ENCODE peak calls at places on chromosomes 2 and 18, in four cellular contexts. One of them, this sample, is unnamed.

GRCh38 chr18:49581369-49581768 is 19.5 kb downstream of the LIPG start:
- DNase-seq in SK-N-SH: no peak
- DNase-seq in MM.1S: no peak
- DNase-seq in neural progenitor cell: no peak
- DNase-seq in this sample: no peak

GRCh38 chr2:39524756-39525635 is 87.9 kb upstream of the MAP4K3 start:
- DNase-seq in SK-N-SH: no peak
- DNase-seq in MM.1S: no peak
- DNase-seq in neural progenitor cell: no peak
- DNase-seq in this sample: no peak

GRCh38 chr18:65468881-65469280 is 281.9 kb upstream of the CDH7 start:
- DNase-seq in SK-N-SH: no peak
- DNase-seq in MM.1S: no peak
- DNase-seq in neural progenitor cell: no peak
- DNase-seq in this sample: no peak

GRCh38 chr18:2104620-2105462 is 466.5 kb downstream of the METTL4 start:
- DNase-seq in SK-N-SH: peak
- DNase-seq in MM.1S: peak
- DNase-seq in neural progenitor cell: peak
- DNase-seq in this sample: peak

GRCh38 chr2:20182241-20182931 is 42.5 kb downstream of the SDC1 start:
- DNase-seq in SK-N-SH: no peak
- DNase-seq in MM.1S: no peak
- DNase-seq in neural progenitor cell: no peak
- DNase-seq in this sample: no peak

GRCh38 chr2:219998099-219998498 is 370.7 kb downstream of the SLC4A3 start:
- DNase-seq in SK-N-SH: no peak
- DNase-seq in MM.1S: no peak
- DNase-seq in neural progenitor cell: no peak
- DNase-seq in this sample: peak

GRCh38 chr2:189512879-189513278 is 67.7 kb downstream of the SLC40A1 start:
- DNase-seq in SK-N-SH: no peak
- DNase-seq in MM.1S: no peak
- DNase-seq in neural progenitor cell: no peak
- DNase-seq in this sample: no peak

GRCh38 chr2:112523291-112523777 is 18.9 kb upstream of the POLR1B start:
- DNase-seq in SK-N-SH: no peak
- DNase-seq in MM.1S: no peak
- DNase-seq in neural progenitor cell: no peak
- DNase-seq in this sample: no peak

GRCh38 chr2:12014088-12014960 is 267.9 kb downstream of the LPIN1 start:
- DNase-seq in SK-N-SH: no peak
- DNase-seq in MM.1S: no peak
- DNase-seq in neural progenitor cell: no peak
- DNase-seq in this sample: no peak

GRCh38 chr2:12020833-12021469 is 274.5 kb downstream of the LPIN1 start:
- DNase-seq in SK-N-SH: no peak
- DNase-seq in MM.1S: no peak
- DNase-seq in neural progenitor cell: no peak
- DNase-seq in this sample: no peak

GRCh38 chr2:12017499-12018185 is 271.2 kb downstream of the LPIN1 start:
- DNase-seq in SK-N-SH: peak
- DNase-seq in MM.1S: no peak
- DNase-seq in neural progenitor cell: no peak
- DNase-seq in this sample: no peak
- TF ChIP-seq EZH2phosphoT487 in SK-N-SH: no peak
- TF ChIP-seq EZH2phosphoT487 in MM.1S: no peak
- TF ChIP-seq EZH2phosphoT487 in neural progenitor cell: no peak
- TF ChIP-seq EZH2phosphoT487 in this sample: no peak

GRCh38 chr18:69674292-69674877 is 273.3 kb downstream of the CD226 start:
- DNase-seq in SK-N-SH: no peak
- DNase-seq in MM.1S: no peak
- DNase-seq in neural progenitor cell: no peak
- DNase-seq in this sample: no peak
- TF ChIP-seq EZH2phosphoT487 in SK-N-SH: no peak
- TF ChIP-seq EZH2phosphoT487 in MM.1S: no peak
- TF ChIP-seq EZH2phosphoT487 in neural progenitor cell: no peak
- TF ChIP-seq EZH2phosphoT487 in this sample: no peak

GRCh38 chr2:101418704-101419663 is 31.7 kb upstream of the CREG2 start:
- DNase-seq in SK-N-SH: peak
- DNase-seq in MM.1S: peak
- DNase-seq in neural progenitor cell: peak
- DNase-seq in this sample: peak
- TF ChIP-seq EZH2phosphoT487 in SK-N-SH: no peak
- TF ChIP-seq EZH2phosphoT487 in MM.1S: no peak
- TF ChIP-seq EZH2phosphoT487 in neural progenitor cell: no peak
- TF ChIP-seq EZH2phosphoT487 in this sample: no peak

GRCh38 chr2:156803243-156803642 is 367.1 kb downstream of the GPD2 start:
- DNase-seq in SK-N-SH: no peak
- DNase-seq in MM.1S: no peak
- DNase-seq in neural progenitor cell: peak
- DNase-seq in this sample: peak
- TF ChIP-seq EZH2phosphoT487 in SK-N-SH: no peak
- TF ChIP-seq EZH2phosphoT487 in MM.1S: no peak
- TF ChIP-seq EZH2phosphoT487 in neural progenitor cell: peak
- TF ChIP-seq EZH2phosphoT487 in this sample: no peak

GRCh38 chr2:128640847-128641360 is 322.2 kb upstream of the HS6ST1 start:
- DNase-seq in SK-N-SH: no peak
- DNase-seq in MM.1S: no peak
- DNase-seq in neural progenitor cell: no peak
- DNase-seq in this sample: no peak
- TF ChIP-seq EZH2phosphoT487 in SK-N-SH: no peak
- TF ChIP-seq EZH2phosphoT487 in MM.1S: no peak
- TF ChIP-seq EZH2phosphoT487 in neural progenitor cell: no peak
- TF ChIP-seq EZH2phosphoT487 in this sample: no peak

DNA sequence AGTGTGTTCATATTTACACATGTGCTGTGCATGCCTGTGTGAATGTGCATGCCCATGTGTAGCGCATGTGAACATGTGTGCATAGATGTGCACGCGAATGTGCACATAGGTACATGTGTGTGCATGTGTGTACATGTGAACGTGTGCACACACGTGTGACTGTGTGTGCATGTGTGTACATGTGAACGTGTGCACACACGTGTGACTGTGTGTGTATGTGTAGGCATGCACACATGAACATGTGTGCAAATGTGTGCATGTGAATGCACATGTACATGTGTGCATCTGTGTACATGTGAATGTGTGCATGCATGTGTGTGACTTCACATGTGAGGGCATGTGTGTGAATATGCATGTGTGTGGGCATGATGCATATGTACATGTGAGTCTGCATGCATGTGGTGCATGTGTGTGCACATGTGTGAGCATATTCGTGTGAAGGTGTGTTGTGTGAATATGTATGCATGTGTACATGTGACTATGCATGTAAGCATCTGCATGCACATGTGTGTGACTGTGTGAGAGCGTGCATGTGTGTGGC is 122.4 kb downstream of the PTGR3 start:
- DNase-seq in SK-N-SH: no peak
- DNase-seq in MM.1S: no peak
- DNase-seq in neural progenitor cell: no peak
- DNase-seq in this sample: no peak
- TF ChIP-seq EZH2phosphoT487 in SK-N-SH: no peak
- TF ChIP-seq EZH2phosphoT487 in MM.1S: no peak
- TF ChIP-seq EZH2phosphoT487 in neural progenitor cell: no peak
- TF ChIP-seq EZH2phosphoT487 in this sample: no peak